ENCODE peak calls at places on chromosome 10, in six cellular contexts. One of them, this sample, is unnamed.

GRCh38 chr10:76080406-76080805 is 649.0 kb downstream of the LRMDA start:
- DNase-seq in uterus: no peak
- DNase-seq in body of pancreas: no peak
- DNase-seq in astrocyte of the spinal cord: peak
- DNase-seq in heart right ventricle: no peak
- DNase-seq in thoracic aorta: no peak
- DNase-seq in this sample: no peak

GRCh38 chr10:123393170-123393569 is 239.0 kb downstream of the BUB3 start:
- DNase-seq in uterus: no peak
- DNase-seq in body of pancreas: no peak
- DNase-seq in astrocyte of the spinal cord: no peak
- DNase-seq in heart right ventricle: no peak
- DNase-seq in thoracic aorta: no peak
- DNase-seq in this sample: no peak

GRCh38 chr10:34491666-34492065 is 323.4 kb downstream of the PARD3 start:
- DNase-seq in uterus: no peak
- DNase-seq in body of pancreas: no peak
- DNase-seq in astrocyte of the spinal cord: peak
- DNase-seq in heart right ventricle: no peak
- DNase-seq in thoracic aorta: no peak
- DNase-seq in this sample: no peak

GRCh38 chr10:59557052-59557451 is 152.6 kb downstream of the SLC16A9 start:
- DNase-seq in uterus: no peak
- DNase-seq in body of pancreas: peak
- DNase-seq in astrocyte of the spinal cord: no peak
- DNase-seq in heart right ventricle: no peak
- DNase-seq in thoracic aorta: no peak
- DNase-seq in this sample: no peak

GRCh38 chr10:132989476-132990415 is 47.4 kb upstream of the CFAP46 start:
- DNase-seq in uterus: no peak
- DNase-seq in body of pancreas: no peak
- DNase-seq in astrocyte of the spinal cord: no peak
- DNase-seq in heart right ventricle: no peak
- DNase-seq in thoracic aorta: no peak
- DNase-seq in this sample: no peak

GRCh38 chr10:91162495-91163268 is 57.8 kb upstream of the PCGF5 start:
- DNase-seq in uterus: peak
- DNase-seq in body of pancreas: peak
- DNase-seq in astrocyte of the spinal cord: peak
- DNase-seq in heart right ventricle: peak
- DNase-seq in thoracic aorta: peak
- DNase-seq in this sample: peak

GRCh38 chr10:73591935-73592699 is 975 bp upstream of the USP54 start:
- DNase-seq in uterus: peak
- DNase-seq in body of pancreas: peak
- DNase-seq in astrocyte of the spinal cord: peak
- DNase-seq in heart right ventricle: no peak
- DNase-seq in thoracic aorta: no peak
- DNase-seq in this sample: no peak

GRCh38 chr10:131902211-131902610 is 1.4 kb downstream of the PPP2R2D start:
- DNase-seq in uterus: no peak
- DNase-seq in body of pancreas: no peak
- DNase-seq in astrocyte of the spinal cord: no peak
- DNase-seq in heart right ventricle: no peak
- DNase-seq in thoracic aorta: no peak
- DNase-seq in this sample: no peak

GRCh38 chr10:116868722-116869121 is 19.4 kb downstream of the ENO4 start:
- DNase-seq in uterus: no peak
- DNase-seq in body of pancreas: no peak
- DNase-seq in astrocyte of the spinal cord: no peak
- DNase-seq in heart right ventricle: no peak
- DNase-seq in thoracic aorta: no peak
- DNase-seq in this sample: no peak

GRCh38 chr10:110016037-110016436 is 8.3 kb downstream of the ADD3 start:
- DNase-seq in uterus: no peak
- DNase-seq in body of pancreas: no peak
- DNase-seq in astrocyte of the spinal cord: peak
- DNase-seq in heart right ventricle: no peak
- DNase-seq in thoracic aorta: no peak
- DNase-seq in this sample: no peak

GRCh38 chr10:95355241-95355779 is 64.5 kb upstream of the PDLIM1 start:
- DNase-seq in uterus: no peak
- DNase-seq in body of pancreas: no peak
- DNase-seq in astrocyte of the spinal cord: no peak
- DNase-seq in heart right ventricle: no peak
- DNase-seq in thoracic aorta: no peak
- DNase-seq in this sample: no peak

GRCh38 chr10:93445097-93445960 is 36.8 kb downstream of the MYOF start:
- DNase-seq in uterus: peak
- DNase-seq in body of pancreas: peak
- DNase-seq in astrocyte of the spinal cord: peak
- DNase-seq in heart right ventricle: peak
- DNase-seq in thoracic aorta: peak
- DNase-seq in this sample: peak

GRCh38 chr10:104331208-104331838 is 6.9 kb downstream of the ITPRIP start:
- DNase-seq in uterus: no peak
- DNase-seq in body of pancreas: no peak
- DNase-seq in astrocyte of the spinal cord: peak
- DNase-seq in heart right ventricle: no peak
- DNase-seq in thoracic aorta: no peak
- DNase-seq in this sample: no peak

GRCh38 chr10:131074682-131075081 is 236.8 kb downstream of the TCERG1L start:
- DNase-seq in uterus: no peak
- DNase-seq in body of pancreas: no peak
- DNase-seq in astrocyte of the spinal cord: no peak
- DNase-seq in heart right ventricle: no peak
- DNase-seq in thoracic aorta: no peak
- DNase-seq in this sample: peak

GRCh38 chr10:3828404-3829192 is 43.6 kb upstream of the KLF6 start:
- DNase-seq in uterus: peak
- DNase-seq in body of pancreas: no peak
- DNase-seq in astrocyte of the spinal cord: peak
- DNase-seq in heart right ventricle: no peak
- DNase-seq in thoracic aorta: no peak
- DNase-seq in this sample: no peak

GRCh38 chr10:128695326-128695725 is 569.1 kb upstream of the MKI67 start:
- DNase-seq in uterus: no peak
- DNase-seq in body of pancreas: no peak
- DNase-seq in astrocyte of the spinal cord: no peak
- DNase-seq in heart right ventricle: no peak
- DNase-seq in thoracic aorta: no peak
- DNase-seq in this sample: no peak

GRCh38 chr10:60967854-60968484 is 24.0 kb upstream of the RHOBTB1 start:
- DNase-seq in uterus: no peak
- DNase-seq in body of pancreas: no peak
- DNase-seq in astrocyte of the spinal cord: no peak
- DNase-seq in heart right ventricle: no peak
- DNase-seq in thoracic aorta: no peak
- DNase-seq in this sample: no peak

GRCh38 chr10:86523348-86523747 is 1.8 kb upstream of the WAPL start:
- DNase-seq in uterus: no peak
- DNase-seq in body of pancreas: no peak
- DNase-seq in astrocyte of the spinal cord: peak
- DNase-seq in heart right ventricle: no peak
- DNase-seq in thoracic aorta: no peak
- DNase-seq in this sample: no peak

GRCh38 chr10:121501796-121502195 is 96.4 kb downstream of the FGFR2 start:
- DNase-seq in uterus: no peak
- DNase-seq in body of pancreas: no peak
- DNase-seq in astrocyte of the spinal cord: no peak
- DNase-seq in heart right ventricle: no peak
- DNase-seq in thoracic aorta: no peak
- DNase-seq in this sample: no peak

GRCh38 chr10:73887038-73888015 is 13.0 kb upstream of the CAMK2G start:
- DNase-seq in uterus: peak
- DNase-seq in body of pancreas: peak
- DNase-seq in astrocyte of the spinal cord: peak
- DNase-seq in heart right ventricle: peak
- DNase-seq in thoracic aorta: peak
- DNase-seq in this sample: peak

DNA sequence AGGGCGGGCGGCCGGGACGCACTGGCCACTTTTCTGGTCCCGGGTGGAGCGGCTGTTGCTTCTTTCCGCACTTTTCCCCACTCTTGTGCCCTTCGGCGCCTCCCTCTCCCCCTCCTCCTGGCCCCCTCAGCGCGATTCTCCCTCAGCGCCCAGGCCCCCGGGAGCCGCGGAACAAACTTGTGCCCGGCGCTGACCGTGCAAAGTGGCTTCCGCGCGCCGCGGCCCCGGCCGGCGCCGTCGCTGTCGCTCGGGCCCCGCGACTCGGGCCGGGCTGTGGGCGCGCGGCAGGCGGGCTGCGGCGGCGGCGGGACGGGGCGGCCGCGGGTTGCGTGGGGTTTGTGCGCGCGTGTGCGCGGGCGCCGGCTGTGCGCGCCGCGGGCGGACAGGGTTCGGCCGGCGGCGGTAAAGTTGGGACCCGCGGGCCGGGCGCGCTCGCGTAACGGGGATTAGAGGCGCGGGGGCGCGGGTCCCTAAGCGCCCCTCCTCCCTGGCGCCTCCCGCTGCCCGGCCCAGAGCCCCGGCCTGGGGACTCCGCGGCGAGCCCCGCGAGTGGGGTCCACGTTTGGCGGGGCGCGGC is 674 bp downstream of the ZEB1 start:
- DNase-seq in uterus: no peak
- DNase-seq in body of pancreas: no peak
- DNase-seq in astrocyte of the spinal cord: no peak
- DNase-seq in heart right ventricle: no peak
- DNase-seq in thoracic aorta: no peak
- DNase-seq in this sample: no peak
- H3K4me3 ChIP-seq in uterus: peak
- H3K4me3 ChIP-seq in body of pancreas: peak
- H3K4me3 ChIP-seq in astrocyte of the spinal cord: peak
- H3K4me3 ChIP-seq in heart right ventricle: peak
- H3K4me3 ChIP-seq in thoracic aorta: peak
- H3K4me3 ChIP-seq in this sample: peak

GRCh38 chr10:19634163-19634562 is 182.1 kb upstream of the PLXDC2 start:
- DNase-seq in uterus: no peak
- DNase-seq in body of pancreas: no peak
- DNase-seq in astrocyte of the spinal cord: no peak
- DNase-seq in heart right ventricle: no peak
- DNase-seq in thoracic aorta: no peak
- DNase-seq in this sample: no peak

GRCh38 chr10:19638173-19638872 is 177.9 kb upstream of the PLXDC2 start:
- DNase-seq in uterus: no peak
- DNase-seq in body of pancreas: no peak
- DNase-seq in astrocyte of the spinal cord: peak
- DNase-seq in heart right ventricle: no peak
- DNase-seq in thoracic aorta: no peak
- DNase-seq in this sample: no peak

GRCh38 chr10:19640864-19641263 is 175.4 kb upstream of the PLXDC2 start:
- DNase-seq in uterus: no peak
- DNase-seq in body of pancreas: no peak
- DNase-seq in astrocyte of the spinal cord: no peak
- DNase-seq in heart right ventricle: no peak
- DNase-seq in thoracic aorta: no peak
- DNase-seq in this sample: no peak

GRCh38 chr10:19638873-19639233 is 177.4 kb upstream of the PLXDC2 start:
- DNase-seq in uterus: no peak
- DNase-seq in body of pancreas: no peak
- DNase-seq in astrocyte of the spinal cord: no peak
- DNase-seq in heart right ventricle: no peak
- DNase-seq in thoracic aorta: no peak
- DNase-seq in this sample: no peak
- H3K4me3 ChIP-seq in uterus: peak
- H3K4me3 ChIP-seq in body of pancreas: no peak
- H3K4me3 ChIP-seq in astrocyte of the spinal cord: no peak
- H3K4me3 ChIP-seq in heart right ventricle: peak
- H3K4me3 ChIP-seq in thoracic aorta: peak
- H3K4me3 ChIP-seq in this sample: no peak

DNA sequence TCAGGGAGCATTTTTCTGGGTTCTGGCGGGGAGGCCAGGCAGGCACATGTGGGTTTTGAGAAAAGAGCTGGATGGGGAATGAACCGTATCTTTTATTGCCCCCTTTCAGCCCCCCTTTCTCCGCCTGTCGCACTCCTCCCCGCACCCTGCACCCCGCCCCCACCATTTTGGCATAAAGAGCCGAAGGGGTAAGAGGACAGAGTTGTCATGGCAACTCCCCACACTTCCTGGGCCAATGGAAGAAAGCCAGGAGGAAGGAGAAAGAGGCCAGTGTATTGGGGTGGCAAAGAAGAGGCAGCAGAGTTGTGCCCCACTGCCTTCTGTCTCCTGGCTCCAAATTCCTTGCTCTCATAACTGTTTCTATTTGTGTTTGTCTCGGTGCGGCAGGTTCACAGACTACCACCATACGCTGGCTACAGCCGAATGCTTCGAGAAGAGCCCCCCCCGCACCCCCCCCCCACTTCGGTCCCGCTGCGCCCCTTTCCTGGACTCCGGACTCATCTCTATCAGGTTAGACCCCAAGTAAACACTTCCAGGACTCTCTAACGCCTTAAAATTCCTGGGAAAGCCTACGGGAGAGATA is 3.4 kb downstream of the KCNIP2 start:
- DNase-seq in uterus: no peak
- DNase-seq in body of pancreas: no peak
- DNase-seq in astrocyte of the spinal cord: no peak
- DNase-seq in heart right ventricle: no peak
- DNase-seq in thoracic aorta: no peak
- DNase-seq in this sample: no peak
- H3K4me3 ChIP-seq in uterus: no peak
- H3K4me3 ChIP-seq in body of pancreas: no peak
- H3K4me3 ChIP-seq in astrocyte of the spinal cord: peak
- H3K4me3 ChIP-seq in heart right ventricle: peak
- H3K4me3 ChIP-seq in thoracic aorta: peak
- H3K4me3 ChIP-seq in this sample: no peak

GRCh38 chr10:42997151-42997848 is 79.6 kb upstream of the RET start:
- DNase-seq in uterus: no peak
- DNase-seq in body of pancreas: no peak
- DNase-seq in astrocyte of the spinal cord: no peak
- DNase-seq in heart right ventricle: no peak
- DNase-seq in thoracic aorta: no peak
- DNase-seq in this sample: peak

GRCh38 chr10:42998481-42999384 is 78.1 kb upstream of the RET start:
- DNase-seq in uterus: no peak
- DNase-seq in body of pancreas: no peak
- DNase-seq in astrocyte of the spinal cord: no peak
- DNase-seq in heart right ventricle: no peak
- DNase-seq in thoracic aorta: no peak
- DNase-seq in this sample: peak

GRCh38 chr10:42999385-43000020 is 77.4 kb upstream of the RET start:
- DNase-seq in uterus: no peak
- DNase-seq in body of pancreas: no peak
- DNase-seq in astrocyte of the spinal cord: no peak
- DNase-seq in heart right ventricle: no peak
- DNase-seq in thoracic aorta: no peak
- DNase-seq in this sample: peak

GRCh38 chr10:42996588-42996987 is 80.3 kb upstream of the RET start:
- DNase-seq in uterus: no peak
- DNase-seq in body of pancreas: no peak
- DNase-seq in astrocyte of the spinal cord: no peak
- DNase-seq in heart right ventricle: no peak
- DNase-seq in thoracic aorta: no peak
- DNase-seq in this sample: peak

DNA sequence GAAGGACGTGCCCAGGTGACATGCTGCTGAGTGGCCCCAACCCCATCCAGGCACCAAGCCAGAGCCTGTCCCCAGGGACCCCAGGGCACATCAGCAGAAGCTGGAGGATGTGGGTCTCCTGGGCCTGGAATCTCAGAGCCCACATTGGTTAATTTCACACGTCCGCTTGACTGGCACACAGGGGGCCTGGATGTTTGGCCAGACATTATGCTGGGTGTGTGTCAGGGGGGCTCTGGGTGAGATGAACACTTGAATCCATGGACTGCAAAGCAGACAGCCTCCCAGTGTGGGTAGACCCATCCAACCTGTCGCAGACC is 79.1 kb upstream of the RET start:
- DNase-seq in uterus: no peak
- DNase-seq in body of pancreas: no peak
- DNase-seq in astrocyte of the spinal cord: no peak
- DNase-seq in heart right ventricle: no peak
- DNase-seq in thoracic aorta: no peak
- DNase-seq in this sample: peak
- H3K4me3 ChIP-seq in uterus: no peak
- H3K4me3 ChIP-seq in body of pancreas: no peak
- H3K4me3 ChIP-seq in astrocyte of the spinal cord: no peak
- H3K4me3 ChIP-seq in heart right ventricle: no peak
- H3K4me3 ChIP-seq in thoracic aorta: no peak
- H3K4me3 ChIP-seq in this sample: no peak

This sample was measured in lower leg skin.